ENCODE peak calls at places on chromosomes 11 and 22, in seven cellular contexts. W is mammary epithelial cell; F is right lobe of liver; X is stomach; C is heart right ventricle; N is lung; B is CD4-positive, alpha-beta T cell. I is an unnamed sample.
A peak's percentile ranks its signal among the peaks of the same experiment; 100 is the strongest.

GRCh38 chr11:131696584-131697120 is 326.2 kb downstream of the NTM start:
- DNase-seq in W (no peak), F (no peak), X (no peak), C (no peak), N (no peak), B (no peak), I (no peak)

GRCh38 chr11:14669499-14669898 is 25.9 kb downstream of the PDE3B start:
- DNase-seq in W (no peak), F (no peak), X (no peak), C (no peak), N (no peak), B (no peak), I (no peak)

GRCh38 chr11:77117485-77117884 is 10.6 kb upstream of the MYO7A start:
- DNase-seq in W (no peak), F (peak; percentile 31), X (no peak), C (no peak), N (no peak), B (no peak), I (no peak)

GRCh38 chr11:12100886-12101285 is 9.5 kb upstream of the MICAL2 start:
- DNase-seq in W (no peak), F (no peak), X (no peak), C (no peak), N (peak; percentile 77), B (no peak), I (no peak)

GRCh38 chr11:73335204-73335923 is 27.3 kb downstream of the ARHGEF17 start:
- DNase-seq in W (peak; percentile 55), F (peak; percentile 81), X (peak; percentile 87), C (peak; percentile 89), N (peak; percentile 83), B (peak; percentile 70), I (peak; percentile 97)

GRCh38 chr22:48883211-48883960 is 944.3 kb downstream of the BRD1 start:
- DNase-seq in W (no peak), F (peak; percentile 42), X (no peak), C (no peak), N (no peak), B (no peak), I (peak; percentile 72)

GRCh38 chr11:6402561-6402981 is 12.3 kb downstream of the SMPD1 start:
- DNase-seq in W (no peak), F (no peak), X (no peak), C (no peak), N (no peak), B (peak; percentile 65), I (no peak)

GRCh38 chr22:19522190-19522880 is 1.9 kb downstream of the CLDN5 start:
- DNase-seq in W (no peak), F (no peak), X (no peak), C (peak; percentile 71), N (no peak), B (no peak), I (no peak)

GRCh38 chr11:124536520-124536919 is 6.9 kb downstream of the OR8B12 start:
- DNase-seq in W (peak; percentile 55), F (peak; percentile 62), X (no peak), C (peak; percentile 49), N (no peak), B (no peak), I (no peak)
- TF ChIP-seq CTCF in W (peak; percentile 20), F (no peak), X (no peak), C (peak; percentile 32), N (no peak), B (no peak), I (no peak)

DNA sequence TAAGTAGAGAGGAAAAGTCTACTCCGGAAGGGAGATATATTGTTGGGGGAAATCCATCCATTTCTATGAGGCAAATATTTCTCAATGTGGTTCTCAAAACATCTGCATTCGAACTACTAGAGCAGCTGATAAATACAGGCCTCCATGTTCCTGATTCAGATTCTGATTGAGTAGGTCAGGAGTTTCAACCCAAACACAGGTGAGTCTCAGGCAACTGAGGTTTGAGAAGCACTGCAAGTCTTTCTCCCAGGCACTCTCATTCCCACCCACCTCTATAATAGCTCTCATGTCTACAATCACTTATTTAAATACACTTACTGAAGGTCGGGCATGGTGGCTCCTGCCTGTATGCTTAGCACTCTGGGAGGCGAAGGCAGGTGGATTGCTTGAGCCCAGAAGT is 14.7 kb upstream of the ASPHD2 start:
- DNase-seq in W (no peak), F (no peak), X (no peak), C (no peak), N (no peak), B (no peak), I (no peak)
- TF ChIP-seq CTCF in W (no peak), F (no peak), X (no peak), C (no peak), N (no peak), B (no peak), I (no peak)

GRCh38 chr11:19345848-19346681 is 105.3 kb upstream of the E2F8 start:
- DNase-seq in W (no peak), F (no peak), X (peak; percentile 34), C (peak; percentile 26), N (no peak), B (no peak), I (no peak)
- TF ChIP-seq CTCF in W (no peak), F (peak; percentile 30), X (no peak), C (peak; percentile 24), N (no peak), B (no peak), I (no peak)

DNA sequence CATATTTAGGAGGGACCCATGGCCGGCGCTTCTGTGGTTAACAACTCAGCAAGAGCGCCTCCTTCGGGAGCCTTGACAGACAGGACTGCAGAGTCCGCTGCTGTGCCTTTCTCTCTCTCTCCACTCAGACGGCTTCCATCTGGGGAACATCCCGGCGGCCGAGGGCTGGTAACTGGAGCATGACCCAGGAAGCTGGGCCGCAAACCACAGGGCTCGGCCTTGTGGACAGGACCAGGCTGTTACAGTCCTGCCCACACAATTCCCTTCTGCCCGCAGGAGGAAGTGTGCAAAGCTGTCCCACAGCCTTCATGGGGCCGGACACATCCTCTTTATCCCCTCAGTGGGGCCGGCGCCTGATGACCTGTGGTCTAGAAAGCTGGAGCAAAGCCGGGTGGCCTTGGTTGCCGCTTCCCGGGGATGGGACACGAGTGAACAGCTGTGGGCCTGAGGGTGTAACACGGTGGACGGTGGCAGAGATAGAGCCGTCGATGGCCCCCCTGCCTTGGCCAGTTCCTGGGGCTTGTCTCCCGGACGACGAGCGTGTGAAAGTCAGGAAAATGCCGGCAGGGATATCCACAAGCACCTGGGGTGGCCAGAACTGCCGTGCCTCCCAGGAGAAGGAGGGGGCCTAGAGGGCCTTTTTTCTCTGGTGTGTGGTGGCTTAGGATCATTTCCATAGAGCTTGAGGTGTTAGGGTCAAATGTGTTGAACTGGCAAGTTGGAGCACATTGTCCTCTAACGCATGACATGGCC is 50.1 kb downstream of the FBLN1 start:
- DNase-seq in W (peak; percentile 87), F (no peak), X (peak; percentile 30), C (peak; percentile 69), N (peak; percentile 51), B (no peak), I (peak; percentile 89)
- TF ChIP-seq CTCF in W (peak; percentile 65), F (no peak), X (no peak), C (peak; percentile 38), N (no peak), B (no peak), I (peak; percentile 57)

GRCh38 chr11:78834886-78835285 is 260.2 kb upstream of the NARS2 start:
- DNase-seq in W (no peak), F (no peak), X (no peak), C (no peak), N (no peak), B (no peak), I (no peak)
- TF ChIP-seq CTCF in W (no peak), F (no peak), X (no peak), C (no peak), N (no peak), B (no peak), I (no peak)

GRCh38 chr11:61948505-61948904 is 1.6 kb upstream of the BEST1 start:
- DNase-seq in W (no peak), F (no peak), X (no peak), C (no peak), N (no peak), B (no peak), I (peak; percentile 44)
- TF ChIP-seq CTCF in W (no peak), F (no peak), X (no peak), C (no peak), N (no peak), B (no peak), I (no peak)

DNA sequence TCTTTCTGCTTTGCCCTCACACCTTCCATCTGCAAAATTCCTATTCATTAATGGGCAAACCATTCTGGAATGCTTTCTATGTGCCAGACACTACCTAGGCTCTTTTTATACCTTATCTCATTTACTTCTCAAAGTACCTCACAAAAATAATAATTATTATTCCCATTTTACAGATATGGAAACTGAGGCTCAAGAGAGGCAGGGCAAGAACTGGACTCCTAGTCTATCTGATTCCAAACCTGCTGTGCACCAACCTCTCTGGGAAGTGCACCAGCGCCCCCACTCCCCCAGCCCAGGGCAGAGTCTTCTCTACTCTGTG is 826 bp upstream of the DGAT2 start:
- DNase-seq in W (no peak), F (no peak), X (no peak), C (no peak), N (no peak), B (no peak), I (no peak)
- TF ChIP-seq CTCF in W (no peak), F (no peak), X (no peak), C (no peak), N (no peak), B (no peak), I (no peak)

GRCh38 chr22:21942407-21942895 is 10.2 kb downstream of the PPM1F start:
- DNase-seq in W (peak; percentile 89), F (peak; percentile 84), X (peak; percentile 38), C (peak; percentile 90), N (peak; percentile 72), B (no peak), I (no peak)

GRCh38 chr22:21943571-21944448 is 8.8 kb downstream of the PPM1F start:
- DNase-seq in W (no peak), F (peak; percentile 81), X (no peak), C (no peak), N (no peak), B (no peak), I (no peak)

GRCh38 chr22:21942939-21943338 is 9.7 kb downstream of the PPM1F start:
- DNase-seq in W (no peak), F (no peak), X (no peak), C (no peak), N (no peak), B (no peak), I (no peak)

GRCh38 chr22:21940521-21940920 is 12.1 kb downstream of the PPM1F start:
- DNase-seq in W (peak; percentile 40), F (no peak), X (no peak), C (no peak), N (no peak), B (no peak), I (no peak)

GRCh38 chr22:21941921-21942320 is 10.7 kb downstream of the PPM1F start:
- DNase-seq in W (no peak), F (no peak), X (no peak), C (no peak), N (no peak), B (no peak), I (no peak)
- TF ChIP-seq CTCF in W (no peak), F (no peak), X (no peak), C (no peak), N (no peak), B (no peak), I (no peak)